ENCODE peak calls at places on chromosomes 2 and 18, in seven cellular contexts. G is sigmoid colon, M is cardiac muscle cell, O is psoas muscle, S is PC-3, N is fibroblast of lung, C is lower lobe of right lung. T is an unnamed sample.

GRCh38 chr2:219919506-219919905 is 292.1 kb downstream of the SLC4A3 start:
- DNase-seq in G (no peak), M (no peak), S (no peak), N (no peak), C (no peak), O (no peak), T (no peak)

GRCh38 chr18:38563396-38563980 is 997.9 kb upstream of the CELF4 start:
- DNase-seq in O (no peak), G (no peak), C (no peak), N (peak; percentile 0), S (no peak), M (no peak), T (no peak)

GRCh38 chr18:41265047-41265446 is 690.0 kb upstream of the PIK3C3 start:
- DNase-seq in G (no peak), O (no peak), M (no peak), C (no peak), N (peak; percentile 70), S (no peak), T (no peak)

GRCh38 chr2:114925296-114926255 is 483.1 kb downstream of the DPP10 start:
- DNase-seq in G (no peak), N (no peak), C (no peak), S (no peak), O (no peak), M (no peak), T (no peak)

GRCh38 chr2:111199840-111200239 is 79.1 kb downstream of the BCL2L11 start:
- DNase-seq in N (no peak), O (no peak), C (no peak), M (no peak), G (no peak), S (no peak), T (no peak)

GRCh38 chr2:239930378-239930777 is 94.8 kb downstream of the NDUFA10 start:
- DNase-seq in M (no peak), N (no peak), G (peak; percentile 54), S (no peak), O (peak; percentile 39), C (peak; percentile 39), T (peak; percentile 36)

GRCh38 chr18:155688-156087 is 2.7 kb upstream of the USP14 start:
- DNase-seq in G (no peak), O (no peak), N (no peak), C (no peak), S (no peak), M (no peak), T (no peak)

GRCh38 chr18:61703508-61703907 is 189.3 kb downstream of the RNF152 start:
- DNase-seq in S (no peak), C (no peak), M (no peak), G (no peak), N (peak; percentile 96), O (no peak), T (no peak)

GRCh38 chr2:239601201-239601851 is 200.5 kb upstream of the HDAC4 start:
- DNase-seq in C (peak; percentile 28), S (no peak), N (no peak), G (peak; percentile 52), M (no peak), O (peak; percentile 41), T (no peak)

GRCh38 chr18:45730832-45731545 is 7.0 kb downstream of the SLC14A1 start:
- DNase-seq in G (no peak), M (no peak), S (peak; percentile 61), C (no peak), O (no peak), N (peak; percentile 67), T (no peak)

GRCh38 chr2:168025487-168026203 is 221.8 kb downstream of the STK39 start:
- DNase-seq in N (no peak), O (no peak), C (no peak), G (no peak), M (no peak), S (no peak), T (no peak)

GRCh38 chr18:77061946-77062517 is 70.6 kb downstream of the MBP start:
- DNase-seq in N (no peak), M (no peak), G (no peak), O (no peak), S (no peak), C (peak; percentile 67), T (no peak)

GRCh38 chr18:77065221-77065981 is 67.2 kb downstream of the MBP start:
- DNase-seq in S (peak; percentile 87), G (no peak), O (peak; percentile 79), M (no peak), N (peak; percentile 98), C (peak; percentile 86), T (no peak)

GRCh38 chr18:77063256-77063655 is 69.3 kb downstream of the MBP start:
- DNase-seq in O (no peak), M (no peak), G (no peak), S (peak; percentile 69), C (peak; percentile 70), N (peak; percentile 34), T (no peak)

GRCh38 chr18:77061291-77061945 is 71.2 kb downstream of the MBP start:
- DNase-seq in O (no peak), S (no peak), C (no peak), M (no peak), G (no peak), N (peak; percentile 58), T (no peak)

GRCh38 chr18:77062518-77063003 is 70.0 kb downstream of the MBP start:
- DNase-seq in M (no peak), G (no peak), O (no peak), C (no peak), S (no peak), N (peak; percentile 74), T (no peak)
- H3K4me1 ChIP-seq in M (no peaks in the 10 kb centered on the region), G (peaks cover 18% of the 10 kb centered on the region), O (peaks cover 38% of the 10 kb centered on the region), C (peaks cover 85% of the 10 kb centered on the region), S (peaks cover 50% of the 10 kb centered on the region), N (peaks cover 15% of the 10 kb centered on the region), T (no peaks in the 10 kb centered on the region)

GRCh38 chr2:157302492-157303099 is 23.0 kb downstream of the ERMN start:
- DNase-seq in M (peak; percentile 80), S (peak; percentile 81), C (no peak), N (peak; percentile 63), O (no peak), G (no peak), T (no peak)

GRCh38 chr2:157305713-157306110 is 19.9 kb downstream of the ERMN start:
- DNase-seq in O (no peak), S (no peak), G (no peak), C (no peak), N (no peak), M (no peak), T (no peak)

GRCh38 chr2:157304811-157305712 is 20.6 kb downstream of the ERMN start:
- DNase-seq in G (no peak), C (no peak), M (no peak), O (no peak), N (peak; percentile 26), S (peak; percentile 42), T (no peak)

GRCh38 chr2:157303612-157304011 is 22.0 kb downstream of the ERMN start:
- DNase-seq in C (no peak), N (no peak), M (no peak), S (no peak), G (no peak), O (no peak), T (no peak)

DNA sequence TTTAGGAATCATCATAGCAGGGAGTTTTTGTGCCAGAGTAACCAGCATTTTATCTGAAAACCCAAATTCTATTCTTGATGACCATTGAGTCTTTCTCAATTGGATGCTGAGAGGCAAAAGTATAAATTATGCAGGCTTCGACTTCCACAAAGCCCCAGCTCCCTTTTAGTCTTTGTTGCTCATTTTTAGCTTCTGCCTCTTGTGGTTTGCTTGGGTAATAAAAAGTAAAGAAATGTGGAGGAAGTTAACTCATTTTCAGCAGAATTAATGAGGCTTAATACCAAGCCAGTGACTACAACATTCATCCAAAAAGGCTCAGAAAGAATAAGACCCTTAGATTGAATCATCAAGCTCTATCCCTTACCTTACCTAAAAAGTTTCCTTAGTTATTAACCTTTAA is 18.6 kb downstream of the ERMN start:
- DNase-seq in S (peak; percentile 12), G (no peak), O (no peak), N (no peak), M (no peak), C (no peak), T (no peak)
- TF ChIP-seq CTCF in S (peak; percentile 38), G (no peak), O (no peak), N (peak; percentile 32), M (peak; percentile 21), C (no peak), T (no peak)

GRCh38 chr2:241159116-241159515 is 8.8 kb downstream of the PPP1R7 start:
- DNase-seq in M (no peak), C (no peak), O (peak; percentile 23), N (no peak), S (no peak), G (no peak), T (no peak)

GRCh38 chr2:241158546-241158900 is 8.3 kb downstream of the PPP1R7 start:
- DNase-seq in S (no peak), C (no peak), O (no peak), G (no peak), N (no peak), M (no peak), T (no peak)

GRCh38 chr2:241156997-241157441 is 6.8 kb downstream of the PPP1R7 start:
- DNase-seq in O (no peak), S (no peak), M (no peak), C (no peak), G (no peak), N (no peak), T (no peak)

GRCh38 chr2:241155936-241156335 is 5.7 kb downstream of the PPP1R7 start:
- DNase-seq in C (no peak), S (no peak), G (no peak), M (no peak), O (no peak), N (no peak), T (no peak)

DNA sequence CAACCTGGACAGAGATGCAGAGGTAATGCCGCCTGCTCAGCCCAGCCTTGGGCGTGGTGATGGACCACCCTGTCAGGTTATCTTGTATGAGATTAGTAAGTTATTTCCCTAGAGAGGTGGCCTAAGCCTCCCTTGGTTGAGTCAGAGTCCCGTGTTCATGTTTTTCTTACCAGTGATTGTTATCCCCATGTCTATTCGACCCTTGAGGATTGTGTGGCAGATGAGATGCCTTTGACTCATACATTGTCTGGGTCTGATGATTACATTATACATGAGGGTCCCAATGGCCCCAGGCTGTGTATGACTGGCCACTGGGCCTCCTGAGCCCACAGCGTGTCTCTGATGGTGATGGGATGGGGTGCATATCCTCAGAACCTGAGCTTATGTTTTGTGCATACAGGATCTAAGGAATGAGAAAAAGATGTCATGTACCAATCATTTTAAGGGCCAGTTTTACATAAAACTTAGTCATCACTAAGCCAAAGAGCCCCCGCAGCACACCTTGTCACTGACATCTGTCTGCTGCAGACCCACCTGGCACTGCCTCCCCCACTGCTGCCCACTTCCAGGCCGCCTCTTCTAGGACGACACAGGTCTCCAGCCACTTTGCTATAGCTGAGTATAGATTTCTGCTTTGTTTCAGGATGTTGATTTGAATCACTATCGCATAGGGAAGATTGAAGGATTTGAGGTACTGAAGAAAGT is 7.7 kb downstream of the PPP1R7 start:
- DNase-seq in C (no peak), M (no peak), S (no peak), O (no peak), G (no peak), N (no peak), T (no peak)
- H3K4me1 ChIP-seq in C (peaks cover 13% of the 10 kb centered on the region), M (no peaks in the 10 kb centered on the region), S (no peaks in the 10 kb centered on the region), O (peaks cover 10% of the 10 kb centered on the region), G (peaks cover 17% of the 10 kb centered on the region), N (peaks cover 7% of the 10 kb centered on the region), T (no peaks in the 10 kb centered on the region)

GRCh38 chr2:71070294-71071025 is 2.0 kb downstream of the NAGK start:
- DNase-seq in M (peak; percentile 54), N (peak; percentile 24), G (peak; percentile 56), S (peak; percentile 51), O (no peak), C (no peak), T (no peak)
- TF ChIP-seq CTCF in M (peak; percentile 32), N (peak; percentile 46), G (no peak), S (peak; percentile 59), O (no peak), C (no peak), T (no peak)